ENCODE peak calls at places on chromosomes 5 and 9, in six cellular contexts. I is progenitor cell of endocrine pancreas, S is transverse colon, P is neural progenitor cell, B is lower leg skin, M is kidney epithelial cell. O is an unnamed sample.

GRCh38 chr9:107447834-107448233 is 41.7 kb downstream of the KLF4 start:
- DNase-seq in I (no peak), S (no peak), P (no peak), B (no peak), M (no peak), O (no peak)

GRCh38 chr9:83231039-83231438 is 168.1 kb upstream of the RASEF start:
- DNase-seq in I (no peak), S (no peak), P (peak; percentile 43), B (no peak), M (no peak), O (no peak)

GRCh38 chr9:87963770-87964169 is 10.6 kb downstream of the CDK20 start:
- DNase-seq in I (no peak), S (no peak), P (no peak), B (peak; percentile 60), M (no peak), O (no peak)

GRCh38 chr9:71675857-71676165 is 92.5 kb downstream of the CEMIP2 start:
- DNase-seq in I (no peak), S (no peak), P (no peak), B (no peak), M (no peak), O (no peak)

GRCh38 chr9:84583866-84584265 is 85.7 kb upstream of the NTRK2 start:
- DNase-seq in I (no peak), S (no peak), P (no peak), B (no peak), M (no peak), O (no peak)

GRCh38 chr9:72524820-72525539 is 3.6 kb downstream of the TMC1 start:
- DNase-seq in I (no peak), S (peak; percentile 50), P (peak; percentile 67), B (no peak), M (peak; percentile 100), O (no peak)

GRCh38 chr5:154236-154635 is 37.1 kb upstream of the LRRC14B start:
- DNase-seq in I (no peak), S (no peak), P (peak; percentile 60), B (peak; percentile 42), M (no peak), O (peak; percentile 48)

GRCh38 chr5:167061695-167062094 is 1229.8 kb upstream of the WWC1 start:
- DNase-seq in I (no peak), S (no peak), P (no peak), B (no peak), M (no peak), O (no peak)

DNA sequence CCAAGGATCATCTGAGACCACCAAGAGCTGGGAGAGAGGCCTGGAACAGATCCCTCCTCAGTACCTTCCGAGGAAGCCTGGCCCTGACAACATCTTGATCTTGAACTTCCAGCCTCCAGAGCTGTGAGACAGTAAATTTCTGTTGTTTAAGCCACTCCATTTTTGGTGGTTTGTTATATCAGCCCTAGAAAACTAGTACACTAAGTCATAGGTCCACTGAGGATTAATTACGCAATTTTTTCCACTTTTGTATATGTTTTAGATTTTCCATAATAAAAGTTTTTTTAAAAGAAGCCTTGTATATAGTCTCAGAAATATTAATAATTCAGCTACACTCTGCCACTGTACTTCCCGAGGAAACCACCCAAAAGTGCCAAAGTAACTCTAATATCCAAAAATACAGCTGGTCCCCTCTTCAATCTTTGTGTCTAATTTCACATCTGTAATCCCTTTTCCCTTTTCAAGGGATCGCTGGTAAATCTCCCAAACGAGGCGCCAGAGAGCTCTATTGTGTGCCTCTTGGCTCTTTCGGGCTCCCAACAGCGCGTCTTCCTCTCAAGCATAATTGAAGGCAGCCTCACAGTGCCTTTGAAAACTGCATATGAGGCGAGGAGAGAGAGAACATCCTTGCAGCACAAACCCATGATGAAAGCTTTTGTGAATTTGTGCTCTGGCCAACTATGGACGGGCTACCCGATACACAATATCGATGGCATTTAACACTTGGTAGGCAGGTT is 32.7 kb downstream of the PRUNE2 start:
- DNase-seq in I (no peak), S (no peak), P (peak; percentile 91), B (no peak), M (no peak), O (no peak)
- TF ChIP-seq CTCF in I (no peak), S (no peak), P (peak; percentile 22), B (no peak), M (no peak), O (peak; percentile 24)

GRCh38 chr9:135804588-135805421 is 102.5 kb downstream of the CAMSAP1 start:
- DNase-seq in I (no peak), S (no peak), P (no peak), B (no peak), M (no peak), O (peak; percentile 83)
- TF ChIP-seq CTCF in I (no peak), S (no peak), P (peak; percentile 22), B (no peak), M (peak; percentile 6), O (no peak)

DNA sequence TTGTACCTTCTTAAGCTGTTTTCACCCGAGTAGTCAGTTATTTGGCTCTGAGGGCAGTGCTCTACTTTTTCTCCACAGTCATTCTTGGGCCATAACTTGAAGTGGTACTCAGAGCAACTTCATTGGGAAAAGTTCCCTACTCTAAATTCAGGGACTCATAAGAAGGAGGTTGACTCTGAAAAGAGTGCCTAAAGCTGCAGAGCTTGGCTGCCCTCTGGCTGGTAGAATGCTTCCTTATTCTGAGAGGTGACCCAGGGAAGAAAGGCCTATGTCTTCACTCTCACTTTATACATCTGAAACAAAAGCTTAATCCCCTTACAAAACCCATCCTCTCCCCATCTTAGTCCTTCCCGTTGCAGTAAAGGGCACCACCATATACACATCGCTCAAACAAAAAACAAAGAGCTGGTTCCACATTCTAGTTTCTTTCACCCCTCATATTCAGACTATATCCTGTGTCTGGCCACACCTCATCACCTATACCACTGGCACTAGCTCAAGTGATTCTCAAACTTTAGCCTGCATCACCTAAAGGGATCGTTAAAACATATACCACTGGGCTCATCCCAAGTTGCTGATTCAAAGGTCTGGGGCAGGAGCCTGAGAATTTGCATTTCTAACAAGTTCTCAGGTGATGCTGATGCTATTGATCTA is 7.9 kb downstream of the IGIP start:
- DNase-seq in I (no peak), S (no peak), P (no peak), B (no peak), M (no peak), O (no peak)
- TF ChIP-seq CTCF in I (no peak), S (no peak), P (no peak), B (no peak), M (no peak), O (no peak)

GRCh38 chr5:177508217-177508611 is 1.4 kb downstream of the DOK3 start:
- DNase-seq in I (no peak), S (no peak), P (no peak), B (no peak), M (no peak), O (no peak)

GRCh38 chr5:177508837-177509236 is 789 bp downstream of the DOK3 start:
- DNase-seq in I (no peak), S (no peak), P (no peak), B (no peak), M (no peak), O (no peak)

GRCh38 chr5:177505075-177505474 is 4.6 kb downstream of the DOK3 start:
- DNase-seq in I (no peak), S (no peak), P (no peak), B (no peak), M (no peak), O (no peak)

GRCh38 chr5:177507596-177508216 is 1.9 kb downstream of the DOK3 start:
- DNase-seq in I (no peak), S (no peak), P (no peak), B (no peak), M (no peak), O (no peak)

DNA sequence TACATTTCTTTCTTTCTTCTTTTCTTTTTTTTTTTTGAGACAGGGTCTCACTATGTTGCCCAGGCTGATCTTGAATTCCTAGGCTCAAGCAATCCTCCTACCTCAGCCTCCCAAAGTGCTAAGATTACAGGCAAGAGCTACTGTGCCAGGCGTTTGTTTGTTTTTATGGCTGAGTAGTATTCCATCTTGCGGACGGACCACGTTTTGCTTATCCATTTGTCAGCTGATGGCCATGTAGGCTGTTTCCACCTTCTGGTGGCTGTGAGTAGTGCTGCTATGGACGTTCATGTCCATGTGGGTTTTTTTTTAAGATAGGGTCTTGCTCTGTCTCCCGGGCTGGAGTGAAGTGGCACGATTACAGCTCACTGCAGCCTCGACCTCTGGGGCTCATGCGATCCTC is 2.5 kb downstream of the DOK3 start:
- DNase-seq in I (no peak), S (no peak), P (no peak), B (no peak), M (no peak), O (no peak)
- TF ChIP-seq CTCF in I (peak; percentile 32), S (no peak), P (no peak), B (no peak), M (no peak), O (peak; percentile 62)

DNA sequence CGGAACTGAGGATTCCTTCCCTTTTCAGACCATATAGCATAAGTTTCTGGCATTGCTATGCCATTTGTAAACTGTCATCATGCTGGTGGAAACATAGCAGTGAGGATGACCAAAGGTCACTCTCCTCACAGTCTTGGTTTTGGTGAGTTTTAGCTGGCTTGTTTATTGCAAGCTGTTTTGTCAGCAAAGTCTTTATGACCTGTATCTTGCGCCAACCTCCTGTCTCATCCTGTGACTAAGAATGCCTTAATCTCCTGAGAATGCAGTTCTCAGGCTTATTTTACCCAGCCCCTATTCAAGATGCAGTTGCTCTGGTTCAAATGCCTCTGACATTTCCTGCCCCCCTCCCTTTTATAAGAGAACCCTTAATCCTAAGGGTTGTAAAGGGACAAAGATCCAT is 26.7 kb upstream of the GRIA1 start:
- DNase-seq in I (no peak), S (no peak), P (peak; percentile 73), B (no peak), M (no peak), O (no peak)
- TF ChIP-seq CTCF in I (no peak), S (no peak), P (no peak), B (no peak), M (no peak), O (no peak)

DNA sequence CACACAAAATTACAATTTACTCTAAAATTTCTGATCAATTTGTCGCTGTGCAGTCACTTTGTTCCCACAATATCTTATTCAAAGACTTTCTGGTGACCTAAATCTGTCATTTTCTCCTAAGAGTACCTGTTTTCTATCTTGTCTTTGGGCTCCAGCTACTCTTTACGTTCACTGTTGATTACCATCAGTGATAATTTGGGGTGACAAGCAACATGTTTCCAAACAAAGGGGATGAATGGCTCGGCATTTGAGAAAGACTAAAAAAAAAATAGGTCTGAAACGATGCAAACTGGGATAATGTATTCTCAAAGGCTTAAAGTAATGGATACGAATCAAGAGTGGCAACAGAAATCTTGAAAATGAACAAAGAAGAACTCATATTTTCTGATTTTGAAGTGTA is 205.2 kb upstream of the DAB2 start:
- DNase-seq in I (no peak), S (no peak), P (no peak), B (no peak), M (no peak), O (no peak)
- TF ChIP-seq CTCF in I (no peak), S (no peak), P (no peak), B (no peak), M (no peak), O (no peak)

GRCh38 chr9:35074141-35074540 is 1.7 kb upstream of the VCP start:
- DNase-seq in I (no peak), S (no peak), P (no peak), B (peak; percentile 64), M (no peak), O (no peak)

GRCh38 chr9:35075358-35075757 is 2.9 kb upstream of the VCP start:
- DNase-seq in I (no peak), S (no peak), P (no peak), B (peak; percentile 77), M (no peak), O (no peak)

GRCh38 chr9:35076848-35077247 is 2.9 kb downstream of the FANCG start:
- DNase-seq in I (no peak), S (no peak), P (no peak), B (peak; percentile 69), M (no peak), O (no peak)

GRCh38 chr9:35073276-35073607 is 817 bp upstream of the VCP start:
- DNase-seq in I (no peak), S (no peak), P (no peak), B (peak; percentile 50), M (no peak), O (no peak)

GRCh38 chr9:35074791-35075190 is 2.4 kb upstream of the VCP start:
- DNase-seq in I (no peak), S (no peak), P (no peak), B (peak; percentile 78), M (no peak), O (no peak)
- TF ChIP-seq CTCF in I (no peak), S (no peak), P (no peak), B (no peak), M (no peak), O (no peak)

O was measured in chondrocyte.